ENCODE peak calls at places on chromosomes 12 and 14, in six cellular contexts. I, D, B, O, Y and S are unnamed samples.
A peak's percentile ranks its signal among the peaks of the same experiment; 100 is the strongest.

GRCh38 chr12:66932126-66932525 is 253.2 kb upstream of the GRIP1 start:
- DNase-seq in Y (no peak), D (no peak), O (no peak), B (no peak), I (no peak), S (no peak)

GRCh38 chr14:99330316-99331240 is 58.6 kb upstream of the BCL11B start:
- DNase-seq in I (no peak), O (no peak), B (no peak), Y (no peak), D (no peak), S (no peak)

GRCh38 chr12:104177663-104178501 is 37.7 kb upstream of the TXNRD1 start:
- DNase-seq in I (peak; percentile 91), D (peak; percentile 99), Y (no peak), O (peak; percentile 94), B (peak; percentile 19), S (no peak)

GRCh38 chr14:68591786-68592185 is 201.1 kb downstream of the ZFP36L1 start:
- DNase-seq in Y (no peak), B (no peak), I (no peak), D (no peak), O (no peak), S (no peak)

GRCh38 chr12:113056631-113057488 is at the start of gene DTX1:
- DNase-seq in I (no peak), O (peak; percentile 81), Y (no peak), D (no peak), B (no peak), S (peak; percentile 35)

GRCh38 chr12:96886998-96887677 is 19.9 kb upstream of the NEDD1 start:
- DNase-seq in B (no peak), I (no peak), D (peak; percentile 56), O (peak; percentile 51), Y (peak; percentile 43), S (no peak)

GRCh38 chr14:60183724-60184596 is 18.8 kb upstream of the DHRS7 start:
- DNase-seq in O (no peak), D (peak; percentile 69), I (peak; percentile 53), B (peak; percentile 51), Y (peak; percentile 82), S (peak; percentile 64)

GRCh38 chr12:108768591-108769500 is 37.5 kb upstream of the CORO1C start:
- DNase-seq in O (peak; percentile 76), Y (peak; percentile 46), B (no peak), I (no peak), D (no peak), S (no peak)

GRCh38 chr12:53205747-53206146 is 1.3 kb downstream of the ITGB7 start:
- DNase-seq in I (peak; percentile 81), O (no peak), B (peak; percentile 60), Y (peak; percentile 97), D (peak; percentile 90), S (no peak)

GRCh38 chr14:91413547-91414474 is 3.8 kb downstream of the CCDC88C start:
- DNase-seq in B (no peak), D (no peak), I (no peak), O (no peak), Y (no peak), S (peak; percentile 91)

GRCh38 chr12:64572241-64572640 is 38.1 kb upstream of the RASSF3 start:
- DNase-seq in B (no peak), Y (no peak), D (no peak), I (no peak), O (no peak), S (no peak)

GRCh38 chr12:43676183-43676813 is 82.3 kb downstream of the PUS7L start:
- DNase-seq in D (peak; percentile 25), I (peak; percentile 36), B (peak; percentile 10), Y (peak; percentile 58), O (no peak), S (no peak)